ENCODE peak calls at places on chromosomes 13 and 19, in six cellular contexts. V is activated CD4-positive, alpha-beta T cell treated with anti-CD3 and anti-CD28 coated beads for 48 hours; F is occipital lobe; P is PC-9; Q is Caco-2; S is lower lobe of right lung. I is an unnamed sample.

GRCh38 chr19:5494780-5495179 is 39.6 kb downstream of the ZNRF4 start:
- DNase-seq in V (no peak), F (no peak), P (no peak), Q (no peak), S (no peak), I (no peak)

GRCh38 chr19:6480843-6481415 is 658 bp downstream of the DENND1C start:
- DNase-seq in V (peak), F (no peak), P (no peak), Q (no peak), S (no peak), I (no peak)

GRCh38 chr19:5289060-5289990 is 51.3 kb downstream of the PTPRS start:
- DNase-seq in V (no peak), F (no peak), P (no peak), Q (no peak), S (no peak), I (no peak)

GRCh38 chr13:24176351-24177101 is 16.0 kb downstream of the SPATA13 start:
- DNase-seq in V (no peak), F (no peak), P (no peak), Q (no peak), S (no peak), I (no peak)

GRCh38 chr19:21569497-21569870 is 64.1 kb downstream of the ZNF429 start:
- DNase-seq in V (peak), F (peak), P (peak), Q (no peak), S (peak), I (no peak)

GRCh38 chr19:49801966-49802661 is 11.0 kb downstream of the FUZ start:
- DNase-seq in V (no peak), F (peak), P (no peak), Q (peak), S (no peak), I (no peak)

GRCh38 chr13:112525306-112525945 is 62.5 kb downstream of the TUBGCP3 start:
- DNase-seq in V (no peak), F (no peak), P (no peak), Q (no peak), S (no peak), I (no peak)

GRCh38 chr13:51234676-51235075 is 12.5 kb downstream of the FAM124A start:
- DNase-seq in V (no peak), F (no peak), P (no peak), Q (no peak), S (no peak), I (no peak)

GRCh38 chr13:107222619-107223018 is 654.7 kb upstream of the ARGLU1 start:
- DNase-seq in V (no peak), F (no peak), P (no peak), Q (no peak), S (no peak), I (no peak)

GRCh38 chr13:27788271-27788670 is 4.0 kb upstream of the GSX1 start:
- DNase-seq in V (no peak), F (no peak), P (no peak), Q (no peak), S (no peak), I (no peak)

GRCh38 chr13:48315981-48316380 is 12.4 kb downstream of the RB1 start:
- DNase-seq in V (no peak), F (no peak), P (no peak), Q (no peak), S (no peak), I (no peak)

GRCh38 chr19:14411161-14411560 is 8.0 kb downstream of the DDX39A start:
- DNase-seq in V (no peak), F (no peak), P (no peak), Q (no peak), S (no peak), I (no peak)

GRCh38 chr13:27965343-27965739 is 3.8 kb downstream of the CDX2 start:
- DNase-seq in V (no peak), F (no peak), P (no peak), Q (no peak), S (no peak), I (no peak)

I was measured in NT2/D1.